ENCODE peak calls at places on chromosome X, in six cellular contexts. One of them, this sample, is unnamed.

GRCh38 chrX:70464051-70464450 is 19.4 kb downstream of the DLG3 start:
- DNase-seq in neuronal stem cell: no peak
- DNase-seq in mesenchymal stem cell: no peak
- DNase-seq in H1: no peak
- DNase-seq in IMR-90: no peak
- DNase-seq in trophoblast cell: no peak
- DNase-seq in this sample: no peak

GRCh38 chrX:40809210-40809609 is 73.9 kb upstream of the MED14 start:
- DNase-seq in neuronal stem cell: no peak
- DNase-seq in mesenchymal stem cell: peak; percentile 36
- DNase-seq in H1: no peak
- DNase-seq in IMR-90: peak; percentile 49
- DNase-seq in trophoblast cell: no peak
- DNase-seq in this sample: no peak

GRCh38 chrX:68232206-68232605 is 201.1 kb downstream of the OPHN1 start:
- DNase-seq in neuronal stem cell: no peak
- DNase-seq in mesenchymal stem cell: no peak
- DNase-seq in H1: no peak
- DNase-seq in IMR-90: no peak
- DNase-seq in trophoblast cell: no peak
- DNase-seq in this sample: no peak

GRCh38 chrX:36963069-36963808 is 44.9 kb upstream of the FAM47C start:
- DNase-seq in neuronal stem cell: no peak
- DNase-seq in mesenchymal stem cell: no peak
- DNase-seq in H1: peak; percentile 45
- DNase-seq in IMR-90: no peak
- DNase-seq in trophoblast cell: peak; percentile 42
- DNase-seq in this sample: peak; percentile 52

GRCh38 chrX:71615954-71616353 is 2.4 kb downstream of the CXCR3 start:
- DNase-seq in neuronal stem cell: no peak
- DNase-seq in mesenchymal stem cell: no peak
- DNase-seq in H1: no peak
- DNase-seq in IMR-90: no peak
- DNase-seq in trophoblast cell: no peak
- DNase-seq in this sample: no peak

GRCh38 chrX:154370882-154371770 is 3.3 kb downstream of the FLNA start:
- DNase-seq in neuronal stem cell: peak; percentile 86
- DNase-seq in mesenchymal stem cell: peak; percentile 93
- DNase-seq in H1: peak; percentile 82
- DNase-seq in IMR-90: peak; percentile 89
- DNase-seq in trophoblast cell: peak; percentile 75
- DNase-seq in this sample: peak; percentile 95

GRCh38 chrX:8639949-8640348 is 92.0 kb downstream of the ANOS1 start:
- DNase-seq in neuronal stem cell: no peak
- DNase-seq in mesenchymal stem cell: no peak
- DNase-seq in H1: no peak
- DNase-seq in IMR-90: no peak
- DNase-seq in trophoblast cell: no peak
- DNase-seq in this sample: no peak

GRCh38 chrX:20330545-20330944 is 63.8 kb upstream of the RPS6KA3 start:
- DNase-seq in neuronal stem cell: no peak
- DNase-seq in mesenchymal stem cell: no peak
- DNase-seq in H1: no peak
- DNase-seq in IMR-90: no peak
- DNase-seq in trophoblast cell: no peak
- DNase-seq in this sample: no peak

GRCh38 chrX:93580634-93581033 is 92.7 kb downstream of the NAP1L3 start:
- DNase-seq in neuronal stem cell: no peak
- DNase-seq in mesenchymal stem cell: no peak
- DNase-seq in H1: no peak
- DNase-seq in IMR-90: no peak
- DNase-seq in trophoblast cell: no peak
- DNase-seq in this sample: no peak

GRCh38 chrX:152821145-152821765 is 9.3 kb downstream of the CETN2 start:
- DNase-seq in neuronal stem cell: no peak
- DNase-seq in mesenchymal stem cell: peak; percentile 28
- DNase-seq in H1: peak; percentile 69
- DNase-seq in IMR-90: peak; percentile 32
- DNase-seq in trophoblast cell: peak; percentile 7
- DNase-seq in this sample: peak; percentile 54

GRCh38 chrX:108763559-108763958 is 27.2 kb upstream of the IRS4 start:
- DNase-seq in neuronal stem cell: no peak
- DNase-seq in mesenchymal stem cell: no peak
- DNase-seq in H1: no peak
- DNase-seq in IMR-90: no peak
- DNase-seq in trophoblast cell: no peak
- DNase-seq in this sample: no peak

GRCh38 chrX:132622130-132622529 is 133.3 kb upstream of the MBNL3 start:
- DNase-seq in neuronal stem cell: no peak
- DNase-seq in mesenchymal stem cell: peak; percentile 72
- DNase-seq in H1: no peak
- DNase-seq in IMR-90: peak; percentile 35
- DNase-seq in trophoblast cell: no peak
- DNase-seq in this sample: peak; percentile 20

GRCh38 chrX:39613997-39614679 is 483.6 kb downstream of the BCOR start:
- DNase-seq in neuronal stem cell: no peak
- DNase-seq in mesenchymal stem cell: no peak
- DNase-seq in H1: peak; percentile 52
- DNase-seq in IMR-90: no peak
- DNase-seq in trophoblast cell: no peak
- DNase-seq in this sample: peak; percentile 4

GRCh38 chrX:9988762-9989161 is 21.6 kb downstream of the CLDN34 start:
- DNase-seq in neuronal stem cell: no peak
- DNase-seq in mesenchymal stem cell: no peak
- DNase-seq in H1: no peak
- DNase-seq in IMR-90: no peak
- DNase-seq in trophoblast cell: no peak
- DNase-seq in this sample: no peak

GRCh38 chrX:39766085-39766726 is 331.6 kb downstream of the BCOR start:
- DNase-seq in neuronal stem cell: no peak
- DNase-seq in mesenchymal stem cell: no peak
- DNase-seq in H1: no peak
- DNase-seq in IMR-90: no peak
- DNase-seq in trophoblast cell: peak; percentile 24
- DNase-seq in this sample: no peak

GRCh38 chrX:2705461-2705860 is 14.4 kb downstream of the CD99 start:
- DNase-seq in neuronal stem cell: no peak
- DNase-seq in mesenchymal stem cell: no peak
- DNase-seq in H1: no peak
- DNase-seq in IMR-90: no peak
- DNase-seq in trophoblast cell: no peak
- DNase-seq in this sample: no peak

GRCh38 chrX:2700405-2701320 is 9.6 kb downstream of the CD99 start:
- DNase-seq in neuronal stem cell: no peak
- DNase-seq in mesenchymal stem cell: no peak
- DNase-seq in H1: no peak
- DNase-seq in IMR-90: no peak
- DNase-seq in trophoblast cell: no peak
- DNase-seq in this sample: no peak

GRCh38 chrX:2701600-2701999 is 10.5 kb downstream of the CD99 start:
- DNase-seq in neuronal stem cell: no peak
- DNase-seq in mesenchymal stem cell: no peak
- DNase-seq in H1: no peak
- DNase-seq in IMR-90: no peak
- DNase-seq in trophoblast cell: no peak
- DNase-seq in this sample: no peak

GRCh38 chrX:2705036-2705435 is 13.9 kb downstream of the CD99 start:
- DNase-seq in neuronal stem cell: no peak
- DNase-seq in mesenchymal stem cell: peak; percentile 81
- DNase-seq in H1: no peak
- DNase-seq in IMR-90: no peak
- DNase-seq in trophoblast cell: no peak
- DNase-seq in this sample: no peak

DNA sequence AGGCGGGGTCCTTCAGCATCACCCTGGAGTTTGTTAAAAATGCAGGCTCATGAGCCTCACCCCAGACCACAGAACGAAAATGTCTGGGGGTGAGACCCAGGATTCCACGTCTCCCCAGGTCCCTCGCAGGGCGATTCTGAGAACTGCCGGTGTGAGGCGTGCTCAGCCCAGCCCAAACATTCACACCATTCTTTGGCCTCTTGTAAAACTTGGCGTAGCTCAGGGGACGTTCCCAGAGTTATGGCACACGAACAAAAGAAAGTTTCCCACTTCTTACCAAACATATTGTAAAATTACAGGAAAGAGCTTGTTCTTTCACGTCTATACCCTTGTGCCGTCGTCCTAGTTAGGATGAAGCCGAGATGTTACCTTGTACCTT is 12.9 kb downstream of the CD99 start:
- DNase-seq in neuronal stem cell: no peak
- DNase-seq in mesenchymal stem cell: no peak
- DNase-seq in H1: no peak
- DNase-seq in IMR-90: no peak
- DNase-seq in trophoblast cell: no peak
- DNase-seq in this sample: peak; percentile 30
- H2BK5ac ChIP-seq in neuronal stem cell: no peak overlapping the region
- H2BK5ac ChIP-seq in mesenchymal stem cell: no peak overlapping the region
- H2BK5ac ChIP-seq in H1: peak overlapping the region; percentile 5
- H2BK5ac ChIP-seq in IMR-90: no peak overlapping the region
- H2BK5ac ChIP-seq in trophoblast cell: no peak overlapping the region
- H2BK5ac ChIP-seq in this sample: no peak overlapping the region

DNA sequence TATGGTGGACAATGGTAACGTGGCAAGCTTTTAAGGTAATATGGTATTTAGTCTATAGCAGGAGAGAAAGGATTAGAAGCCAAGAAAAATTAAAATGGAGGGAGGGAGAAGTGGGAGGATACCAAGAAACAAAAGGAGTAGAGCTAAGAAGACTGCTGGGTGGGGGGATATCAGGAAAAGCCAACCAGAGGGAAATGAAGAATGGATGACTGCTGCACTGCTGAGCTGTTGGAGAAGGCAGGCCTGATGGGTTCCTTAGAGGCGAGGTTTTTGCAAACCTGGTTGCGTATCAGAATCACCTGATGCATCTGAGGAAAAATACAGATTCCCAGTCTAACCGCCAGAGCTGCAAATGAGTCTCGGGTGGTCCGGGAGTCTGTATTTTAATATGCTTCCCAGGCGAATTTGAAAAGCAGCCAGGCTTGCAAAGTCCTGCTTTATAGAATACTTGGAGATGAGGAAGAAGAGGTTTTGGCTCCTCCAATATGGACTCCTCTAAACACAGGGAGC is 1.5 kb downstream of the PGRMC1 start:
- DNase-seq in neuronal stem cell: no peak
- DNase-seq in mesenchymal stem cell: no peak
- DNase-seq in H1: no peak
- DNase-seq in IMR-90: no peak
- DNase-seq in trophoblast cell: no peak
- DNase-seq in this sample: peak; percentile 49
- H3K4me3 ChIP-seq in neuronal stem cell: peak overlapping the region; percentile 94
- H3K4me3 ChIP-seq in mesenchymal stem cell: peak overlapping the region; percentile 85
- H3K4me3 ChIP-seq in H1: peak overlapping the region; percentile 93
- H3K4me3 ChIP-seq in IMR-90: peak overlapping the region; percentile 88
- H3K4me3 ChIP-seq in trophoblast cell: peak overlapping the region; percentile 88
- H3K4me3 ChIP-seq in this sample: peak overlapping the region; percentile 92

GRCh38 chrX:15672886-15673285 is 8.3 kb upstream of the CLTRN start:
- DNase-seq in neuronal stem cell: no peak
- DNase-seq in mesenchymal stem cell: no peak
- DNase-seq in H1: no peak
- DNase-seq in IMR-90: no peak
- DNase-seq in trophoblast cell: no peak
- DNase-seq in this sample: no peak

GRCh38 chrX:15673970-15674369 is 9.4 kb upstream of the CLTRN start:
- DNase-seq in neuronal stem cell: no peak
- DNase-seq in mesenchymal stem cell: no peak
- DNase-seq in H1: no peak
- DNase-seq in IMR-90: no peak
- DNase-seq in trophoblast cell: no peak
- DNase-seq in this sample: no peak

GRCh38 chrX:15675490-15675921 is 10.9 kb upstream of the CLTRN start:
- DNase-seq in neuronal stem cell: peak; percentile 74
- DNase-seq in mesenchymal stem cell: no peak
- DNase-seq in H1: peak; percentile 81
- DNase-seq in IMR-90: no peak
- DNase-seq in trophoblast cell: no peak
- DNase-seq in this sample: peak; percentile 85

GRCh38 chrX:15674899-15675489 is 10.4 kb upstream of the CLTRN start:
- DNase-seq in neuronal stem cell: peak; percentile 80
- DNase-seq in mesenchymal stem cell: peak; percentile 92
- DNase-seq in H1: peak; percentile 76
- DNase-seq in IMR-90: peak; percentile 93
- DNase-seq in trophoblast cell: peak; percentile 87
- DNase-seq in this sample: peak; percentile 93

GRCh38 chrX:15674514-15674898 is 9.9 kb upstream of the CLTRN start:
- DNase-seq in neuronal stem cell: peak; percentile 80
- DNase-seq in mesenchymal stem cell: peak; percentile 95
- DNase-seq in H1: no peak
- DNase-seq in IMR-90: peak; percentile 96
- DNase-seq in trophoblast cell: peak; percentile 93
- DNase-seq in this sample: no peak
- H2BK5ac ChIP-seq in neuronal stem cell: peak overlapping the region; percentile 93
- H2BK5ac ChIP-seq in mesenchymal stem cell: no peak overlapping the region
- H2BK5ac ChIP-seq in H1: peak overlapping the region; percentile 99
- H2BK5ac ChIP-seq in IMR-90: peak overlapping the region; percentile 99
- H2BK5ac ChIP-seq in trophoblast cell: no peak overlapping the region
- H2BK5ac ChIP-seq in this sample: no peak overlapping the region

GRCh38 chrX:24376403-24376802 is 16.0 kb downstream of the SUPT20HL1 start:
- DNase-seq in neuronal stem cell: no peak
- DNase-seq in mesenchymal stem cell: no peak
- DNase-seq in H1: no peak
- DNase-seq in IMR-90: no peak
- DNase-seq in trophoblast cell: no peak
- DNase-seq in this sample: no peak

GRCh38 chrX:24369816-24370215 is 9.4 kb downstream of the SUPT20HL1 start:
- DNase-seq in neuronal stem cell: no peak
- DNase-seq in mesenchymal stem cell: no peak
- DNase-seq in H1: no peak
- DNase-seq in IMR-90: no peak
- DNase-seq in trophoblast cell: no peak
- DNase-seq in this sample: no peak

GRCh38 chrX:24375732-24376131 is 15.3 kb downstream of the SUPT20HL1 start:
- DNase-seq in neuronal stem cell: no peak
- DNase-seq in mesenchymal stem cell: no peak
- DNase-seq in H1: no peak
- DNase-seq in IMR-90: no peak
- DNase-seq in trophoblast cell: no peak
- DNase-seq in this sample: no peak

GRCh38 chrX:24372021-24372763 is 11.8 kb downstream of the SUPT20HL1 start:
- DNase-seq in neuronal stem cell: peak; percentile 4
- DNase-seq in mesenchymal stem cell: no peak
- DNase-seq in H1: no peak
- DNase-seq in IMR-90: no peak
- DNase-seq in trophoblast cell: no peak
- DNase-seq in this sample: peak; percentile 22

DNA sequence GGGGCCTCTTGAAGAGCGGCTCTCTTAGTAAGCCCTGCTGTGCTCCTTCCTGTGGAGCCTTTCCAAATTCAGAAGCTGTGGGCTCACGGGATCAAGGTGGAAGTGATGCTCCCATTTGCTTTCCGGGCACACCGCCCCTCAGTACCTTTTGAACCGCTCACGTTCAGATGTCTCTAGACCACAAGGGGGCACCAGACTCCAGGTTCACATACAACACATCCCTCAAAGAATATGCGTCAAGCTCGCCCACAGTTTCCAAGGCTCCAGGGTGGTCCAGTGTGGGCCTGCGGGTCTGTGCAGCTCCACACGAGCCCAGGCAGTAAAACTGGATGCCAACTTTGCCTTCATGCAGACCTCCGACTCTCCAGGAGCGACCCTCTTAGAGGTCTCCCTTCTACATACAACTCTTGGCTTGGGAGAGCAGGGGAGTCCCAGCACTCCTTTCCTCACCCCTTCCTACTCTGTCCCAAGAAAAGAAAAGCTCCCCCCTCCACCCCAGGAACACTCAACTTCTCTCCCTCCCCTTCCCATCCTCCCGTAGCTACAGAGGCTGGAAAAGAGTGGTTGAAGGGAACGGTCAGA is 11.0 kb downstream of the SUPT20HL1 start:
- DNase-seq in neuronal stem cell: peak; percentile 67
- DNase-seq in mesenchymal stem cell: peak; percentile 43
- DNase-seq in H1: peak; percentile 72
- DNase-seq in IMR-90: peak; percentile 47
- DNase-seq in trophoblast cell: peak; percentile 17
- DNase-seq in this sample: peak; percentile 78
- H3K4me3 ChIP-seq in neuronal stem cell: no peak overlapping the region
- H3K4me3 ChIP-seq in mesenchymal stem cell: no peak overlapping the region
- H3K4me3 ChIP-seq in H1: no peak overlapping the region
- H3K4me3 ChIP-seq in IMR-90: no peak overlapping the region
- H3K4me3 ChIP-seq in trophoblast cell: no peak overlapping the region
- H3K4me3 ChIP-seq in this sample: no peak overlapping the region